ENCODE peak calls at places on chromosomes 12 and 14, in six cellular contexts. I, Y, C, F, V and S are unnamed samples.

GRCh38 chr14:20866963-20867362 is 24.2 kb upstream of the RNASE3 start:
- DNase-seq in I (no peak), Y (peak; percentile 71), C (no peak), F (no peak), V (peak; percentile 65), S (no peak)

GRCh38 chr14:73751157-73751691 is 37.0 kb upstream of the PNMA1 start:
- DNase-seq in I (no peak), Y (no peak), C (no peak), F (peak; percentile 40), V (peak; percentile 67), S (no peak)

GRCh38 chr12:106493531-106493930 is 89.3 kb upstream of the RFX4 start:
- DNase-seq in I (no peak), Y (no peak), C (no peak), F (no peak), V (no peak), S (no peak)

GRCh38 chr12:75890141-75890540 is 141.4 kb downstream of the PHLDA1 start:
- DNase-seq in I (no peak), Y (no peak), C (no peak), F (no peak), V (no peak), S (no peak)

GRCh38 chr14:105330491-105330895 is 15.9 kb downstream of the PACS2 start:
- DNase-seq in I (no peak), Y (no peak), C (no peak), F (peak; percentile 73), V (no peak), S (no peak)

GRCh38 chr14:91163316-91163715 is 49.4 kb downstream of the DGLUCY start:
- DNase-seq in I (no peak), Y (no peak), C (no peak), F (no peak), V (no peak), S (no peak)

GRCh38 chr12:102050660-102051430 is 10.9 kb downstream of the WASHC3 start:
- DNase-seq in I (no peak), Y (no peak), C (no peak), F (no peak), V (no peak), S (no peak)

GRCh38 chr14:49946320-49947141 is 53.6 kb downstream of the ARF6 start:
- DNase-seq in I (no peak), Y (no peak), C (peak; percentile 40), F (no peak), V (no peak), S (peak; percentile 85)

GRCh38 chr14:67583711-67584644 is 16.1 kb downstream of the PIGH start:
- DNase-seq in I (no peak), Y (peak; percentile 77), C (peak; percentile 31), F (no peak), V (peak; percentile 85), S (peak; percentile 62)

GRCh38 chr14:27205036-27205435 is 607.2 kb upstream of the NOVA1 start:
- DNase-seq in I (no peak), Y (no peak), C (no peak), F (no peak), V (no peak), S (no peak)

GRCh38 chr12:12807970-12808702 is 5.0 kb upstream of the DDX47 start:
- DNase-seq in I (no peak), Y (no peak), C (peak; percentile 79), F (peak; percentile 71), V (peak; percentile 76), S (peak; percentile 25)

GRCh38 chr12:125015680-125016310 is 22.4 kb downstream of the BRI3BP start:
- DNase-seq in I (no peak), Y (no peak), C (no peak), F (peak; percentile 15), V (no peak), S (no peak)

GRCh38 chr12:104505095-104505819 is 48.5 kb downstream of the CHST11 start:
- DNase-seq in I (no peak), Y (no peak), C (no peak), F (no peak), V (peak; percentile 48), S (no peak)

GRCh38 chr12:81128930-81129554 is 51.2 kb downstream of the ACSS3 start:
- DNase-seq in I (no peak), Y (peak; percentile 80), C (no peak), F (no peak), V (peak; percentile 78), S (peak; percentile 43)

GRCh38 chr14:23545740-23546411 is 5.7 kb downstream of the ZFHX2 start:
- DNase-seq in I (no peak), Y (no peak), C (no peak), F (no peak), V (no peak), S (no peak)
- H3K4me3 ChIP-seq in I (no peak overlapping the region), Y (no peak overlapping the region), C (no peak overlapping the region), F (no peak overlapping the region), V (no peak overlapping the region), S (no peak overlapping the region)

GRCh38 chr12:109277255-109277898 is 31.7 kb downstream of the FOXN4 start:
- DNase-seq in I (no peak), Y (no peak), C (no peak), F (no peak), V (no peak), S (no peak)

GRCh38 chr12:109277899-109278762 is 31.0 kb downstream of the FOXN4 start:
- DNase-seq in I (peak; percentile 67), Y (no peak), C (no peak), F (peak; percentile 54), V (no peak), S (peak; percentile 52)

GRCh38 chr12:109275173-109275572 is 33.9 kb downstream of the FOXN4 start:
- DNase-seq in I (no peak), Y (no peak), C (no peak), F (no peak), V (no peak), S (no peak)

GRCh38 chr12:109274381-109274780 is 34.7 kb downstream of the FOXN4 start:
- DNase-seq in I (no peak), Y (no peak), C (no peak), F (no peak), V (no peak), S (no peak)

GRCh38 chr12:109276160-109276559 is 32.9 kb downstream of the FOXN4 start:
- DNase-seq in I (no peak), Y (no peak), C (no peak), F (no peak), V (no peak), S (no peak)
- H3K4me3 ChIP-seq in I (no peak overlapping the region), Y (no peak overlapping the region), C (no peak overlapping the region), F (no peak overlapping the region), V (no peak overlapping the region), S (no peak overlapping the region)

DNA sequence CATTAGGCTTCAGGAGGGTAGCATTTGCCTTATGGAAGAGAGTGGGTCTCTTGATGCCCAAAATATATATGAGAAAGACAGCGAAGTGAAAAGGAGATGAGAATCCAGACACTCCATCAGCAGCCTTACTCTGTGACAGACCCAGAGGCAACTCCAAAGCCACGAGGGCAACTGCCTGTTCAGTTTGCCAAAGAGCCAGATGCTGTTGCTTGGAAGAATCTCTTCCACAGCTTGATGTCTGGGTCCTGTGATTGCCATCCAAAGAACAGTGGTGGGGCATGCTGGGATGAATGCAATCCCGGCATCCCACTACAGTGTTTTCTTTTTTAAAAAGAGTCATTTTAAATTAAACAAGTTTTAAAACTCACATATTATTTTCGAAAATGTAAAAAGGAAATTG is 10.9 kb upstream of the OTX2 start:
- DNase-seq in I (no peak), Y (no peak), C (no peak), F (no peak), V (no peak), S (no peak)
- H3K4me3 ChIP-seq in I (no peak overlapping the region), Y (no peak overlapping the region), C (no peak overlapping the region), F (no peak overlapping the region), V (no peak overlapping the region), S (no peak overlapping the region)

GRCh38 chr12:40254455-40255085 is 29.8 kb downstream of the LRRK2 start:
- DNase-seq in I (no peak), Y (no peak), C (no peak), F (no peak), V (no peak), S (no peak)

GRCh38 chr12:40253936-40254335 is 29.1 kb downstream of the LRRK2 start:
- DNase-seq in I (no peak), Y (no peak), C (no peak), F (no peak), V (no peak), S (no peak)

GRCh38 chr12:40248034-40248433 is 23.2 kb downstream of the LRRK2 start:
- DNase-seq in I (no peak), Y (no peak), C (no peak), F (no peak), V (no peak), S (no peak)

DNA sequence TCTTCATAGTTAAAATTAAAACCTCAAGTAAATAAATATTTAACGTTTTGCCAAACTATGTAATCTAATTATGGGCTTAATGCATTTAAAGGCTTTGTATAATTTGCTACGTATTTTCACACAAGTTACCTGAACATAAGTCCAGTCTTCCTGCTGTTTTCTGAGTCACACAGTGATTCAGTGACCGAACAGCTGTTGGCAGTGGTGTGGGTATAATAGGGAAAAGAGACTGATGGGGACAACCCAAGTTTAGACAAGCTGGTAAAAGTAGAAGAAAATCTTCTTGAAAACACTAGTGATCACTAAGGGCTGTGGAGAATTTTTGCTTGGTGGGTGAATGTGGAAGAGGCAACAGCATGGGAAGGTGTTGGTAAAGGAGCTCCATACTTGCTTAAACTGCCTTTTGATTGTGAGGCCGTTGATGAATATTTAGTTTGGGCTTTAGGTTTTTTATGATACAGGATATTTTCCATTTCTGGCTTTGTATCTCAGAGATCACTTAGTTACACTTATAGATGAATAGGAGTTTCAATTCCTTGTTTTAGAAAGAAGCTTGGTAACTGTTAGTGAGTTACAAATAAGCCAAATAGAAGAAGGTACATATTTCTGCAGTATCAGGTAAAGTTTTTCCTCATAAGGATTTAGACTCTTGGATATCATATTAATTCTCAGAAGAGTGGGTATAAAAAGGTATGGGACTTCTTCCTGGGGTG is 23.9 kb downstream of the LRRK2 start:
- DNase-seq in I (no peak), Y (no peak), C (no peak), F (no peak), V (no peak), S (no peak)
- H3K4me3 ChIP-seq in I (no peak overlapping the region), Y (no peak overlapping the region), C (no peak overlapping the region), F (no peak overlapping the region), V (no peak overlapping the region), S (no peak overlapping the region)

DNA sequence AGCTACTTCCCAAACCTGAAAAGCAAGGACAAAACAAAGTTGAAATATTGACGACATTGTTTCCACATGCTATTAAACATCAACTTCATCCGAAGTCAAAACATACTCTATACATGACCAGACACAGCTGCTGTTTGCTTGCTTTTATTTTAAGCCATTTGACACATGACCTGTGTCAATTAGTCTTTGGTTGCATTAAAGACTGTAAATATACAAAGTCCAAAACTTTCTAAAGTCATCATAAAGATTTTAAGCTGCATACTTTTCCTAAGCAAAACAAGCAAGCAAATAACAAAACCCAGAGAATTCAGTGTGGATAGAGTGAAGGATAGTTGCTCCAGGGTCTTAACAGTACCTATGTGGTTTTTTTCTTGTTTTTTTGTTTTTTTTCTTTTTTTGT is 21.8 kb downstream of the HAL start:
- DNase-seq in I (no peak), Y (no peak), C (no peak), F (no peak), V (no peak), S (no peak)
- H3K4me3 ChIP-seq in I (no peak overlapping the region), Y (no peak overlapping the region), C (no peak overlapping the region), F (no peak overlapping the region), V (no peak overlapping the region), S (no peak overlapping the region)

DNA sequence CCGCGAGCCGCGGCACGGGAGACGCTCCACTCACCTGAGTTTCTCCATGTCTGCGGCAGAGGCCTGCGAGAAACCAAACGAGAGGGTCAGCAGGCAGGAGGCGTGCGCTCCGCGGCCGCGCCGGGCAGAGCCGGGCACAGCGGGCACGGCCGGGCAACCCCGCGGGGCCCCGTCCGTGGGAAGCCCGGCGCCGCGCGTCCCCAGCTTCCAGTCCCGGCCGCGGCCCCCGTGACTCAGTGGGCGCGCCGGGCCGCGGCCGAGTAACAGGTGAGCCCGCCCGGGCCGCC is 19.4 kb downstream of the BEGAIN start:
- DNase-seq in I (no peak), Y (no peak), C (no peak), F (no peak), V (no peak), S (no peak)
- H3K4me3 ChIP-seq in I (peak overlapping the region; percentile 23), Y (no peak overlapping the region), C (peak overlapping the region; percentile 43), F (no peak overlapping the region), V (no peak overlapping the region), S (no peak overlapping the region)